ENCODE peak calls at places on chromosomes 12 and 14, in ten cellular contexts. One of them, this sample, is unnamed.

GRCh38 chr12:71024827-71025226 is 104.3 kb upstream of the PTPRR start:
- DNase-seq in GM23248: no peak
- DNase-seq in left lung: no peak
- DNase-seq in prostate gland: no peak
- DNase-seq in stomach: no peak
- DNase-seq in AG04450: no peak
- DNase-seq in PC-9: no peak
- DNase-seq in LNCaP clone FGC: no peak
- DNase-seq in A549: no peak
- DNase-seq in aorta: no peak
- DNase-seq in this sample: no peak

GRCh38 chr14:89325959-89326358 is 91.1 kb downstream of the FOXN3 start:
- DNase-seq in prostate gland: no peak
- DNase-seq in LNCaP clone FGC: no peak
- DNase-seq in aorta: no peak
- DNase-seq in stomach: no peak
- DNase-seq in GM23248: no peak
- DNase-seq in left lung: no peak
- DNase-seq in PC-9: no peak
- DNase-seq in A549: no peak
- DNase-seq in AG04450: no peak
- DNase-seq in this sample: no peak

GRCh38 chr12:47328831-47329545 is 249.2 kb upstream of the AMIGO2 start:
- DNase-seq in GM23248: peak
- DNase-seq in aorta: no peak
- DNase-seq in prostate gland: no peak
- DNase-seq in stomach: no peak
- DNase-seq in A549: no peak
- DNase-seq in PC-9: no peak
- DNase-seq in AG04450: peak
- DNase-seq in left lung: no peak
- DNase-seq in LNCaP clone FGC: no peak
- DNase-seq in this sample: peak

GRCh38 chr12:26400627-26401026 is 205.3 kb downstream of the SSPN start:
- DNase-seq in PC-9: no peak
- DNase-seq in A549: no peak
- DNase-seq in aorta: no peak
- DNase-seq in GM23248: no peak
- DNase-seq in LNCaP clone FGC: no peak
- DNase-seq in stomach: no peak
- DNase-seq in AG04450: no peak
- DNase-seq in prostate gland: no peak
- DNase-seq in left lung: no peak
- DNase-seq in this sample: no peak

GRCh38 chr12:795305-795704 is 42.9 kb downstream of the WNK1 start:
- DNase-seq in stomach: no peak
- DNase-seq in LNCaP clone FGC: no peak
- DNase-seq in AG04450: no peak
- DNase-seq in aorta: no peak
- DNase-seq in PC-9: no peak
- DNase-seq in prostate gland: no peak
- DNase-seq in GM23248: no peak
- DNase-seq in A549: no peak
- DNase-seq in left lung: no peak
- DNase-seq in this sample: no peak

GRCh38 chr14:88605594-88605993 is 42.8 kb downstream of the ZC3H14 start:
- DNase-seq in GM23248: peak
- DNase-seq in stomach: no peak
- DNase-seq in left lung: no peak
- DNase-seq in AG04450: no peak
- DNase-seq in aorta: no peak
- DNase-seq in prostate gland: no peak
- DNase-seq in A549: no peak
- DNase-seq in PC-9: no peak
- DNase-seq in LNCaP clone FGC: no peak
- DNase-seq in this sample: no peak

GRCh38 chr12:94157891-94158495 is 9.6 kb downstream of the PLXNC1 start:
- DNase-seq in A549: no peak
- DNase-seq in prostate gland: no peak
- DNase-seq in PC-9: no peak
- DNase-seq in GM23248: no peak
- DNase-seq in LNCaP clone FGC: no peak
- DNase-seq in left lung: no peak
- DNase-seq in stomach: no peak
- DNase-seq in aorta: no peak
- DNase-seq in AG04450: no peak
- DNase-seq in this sample: no peak

GRCh38 chr12:27751386-27752047 is 28.5 kb upstream of the KLHL42 start:
- DNase-seq in stomach: peak
- DNase-seq in prostate gland: peak
- DNase-seq in LNCaP clone FGC: peak
- DNase-seq in aorta: no peak
- DNase-seq in A549: peak
- DNase-seq in left lung: no peak
- DNase-seq in GM23248: no peak
- DNase-seq in PC-9: no peak
- DNase-seq in AG04450: no peak
- DNase-seq in this sample: no peak

GRCh38 chr12:46504494-46504893 is 131.9 kb upstream of the SLC38A2 start:
- DNase-seq in PC-9: no peak
- DNase-seq in stomach: no peak
- DNase-seq in AG04450: no peak
- DNase-seq in LNCaP clone FGC: no peak
- DNase-seq in aorta: no peak
- DNase-seq in GM23248: no peak
- DNase-seq in prostate gland: no peak
- DNase-seq in A549: no peak
- DNase-seq in left lung: no peak
- DNase-seq in this sample: no peak

GRCh38 chr14:62768753-62769152 is 276.5 kb downstream of the KCNH5 start:
- DNase-seq in stomach: no peak
- DNase-seq in aorta: no peak
- DNase-seq in AG04450: no peak
- DNase-seq in left lung: no peak
- DNase-seq in A549: no peak
- DNase-seq in LNCaP clone FGC: no peak
- DNase-seq in GM23248: no peak
- DNase-seq in prostate gland: no peak
- DNase-seq in PC-9: no peak
- DNase-seq in this sample: no peak

GRCh38 chr14:65213316-65213715 is 111.0 kb upstream of the MAX start:
- DNase-seq in A549: no peak
- DNase-seq in left lung: no peak
- DNase-seq in aorta: no peak
- DNase-seq in AG04450: no peak
- DNase-seq in PC-9: no peak
- DNase-seq in prostate gland: no peak
- DNase-seq in stomach: no peak
- DNase-seq in LNCaP clone FGC: no peak
- DNase-seq in GM23248: no peak
- DNase-seq in this sample: no peak

GRCh38 chr12:54658306-54659264 is 10.4 kb upstream of the DCD start:
- DNase-seq in PC-9: no peak
- DNase-seq in stomach: peak
- DNase-seq in prostate gland: no peak
- DNase-seq in GM23248: peak
- DNase-seq in aorta: no peak
- DNase-seq in LNCaP clone FGC: no peak
- DNase-seq in A549: peak
- DNase-seq in AG04450: no peak
- DNase-seq in left lung: no peak
- DNase-seq in this sample: no peak

GRCh38 chr12:130871286-130872178 is at the start of gene RAN:
- DNase-seq in aorta: peak
- DNase-seq in left lung: peak
- DNase-seq in stomach: peak
- DNase-seq in AG04450: peak
- DNase-seq in PC-9: peak
- DNase-seq in LNCaP clone FGC: peak
- DNase-seq in GM23248: peak
- DNase-seq in A549: peak
- DNase-seq in prostate gland: peak
- DNase-seq in this sample: peak
- H3K4me3 ChIP-seq in aorta: peak
- H3K4me3 ChIP-seq in left lung: peak
- H3K4me3 ChIP-seq in stomach: peak
- H3K4me3 ChIP-seq in AG04450: peak
- H3K4me3 ChIP-seq in PC-9: peak
- H3K4me3 ChIP-seq in LNCaP clone FGC: peak
- H3K4me3 ChIP-seq in GM23248: peak
- H3K4me3 ChIP-seq in A549: peak
- H3K4me3 ChIP-seq in prostate gland: peak
- H3K4me3 ChIP-seq in this sample: peak

GRCh38 chr12:18457362-18457761 is 196.0 kb downstream of the PIK3C2G start:
- DNase-seq in LNCaP clone FGC: no peak
- DNase-seq in prostate gland: no peak
- DNase-seq in left lung: no peak
- DNase-seq in AG04450: no peak
- DNase-seq in stomach: no peak
- DNase-seq in GM23248: no peak
- DNase-seq in aorta: no peak
- DNase-seq in PC-9: no peak
- DNase-seq in A549: no peak
- DNase-seq in this sample: no peak

GRCh38 chr12:18456344-18456743 is 195.0 kb downstream of the PIK3C2G start:
- DNase-seq in left lung: no peak
- DNase-seq in AG04450: no peak
- DNase-seq in PC-9: no peak
- DNase-seq in prostate gland: no peak
- DNase-seq in aorta: no peak
- DNase-seq in GM23248: no peak
- DNase-seq in A549: no peak
- DNase-seq in LNCaP clone FGC: no peak
- DNase-seq in stomach: no peak
- DNase-seq in this sample: no peak

GRCh38 chr12:18454330-18454729 is 193.0 kb downstream of the PIK3C2G start:
- DNase-seq in aorta: no peak
- DNase-seq in prostate gland: no peak
- DNase-seq in GM23248: no peak
- DNase-seq in LNCaP clone FGC: no peak
- DNase-seq in A549: no peak
- DNase-seq in AG04450: no peak
- DNase-seq in left lung: no peak
- DNase-seq in stomach: no peak
- DNase-seq in PC-9: no peak
- DNase-seq in this sample: no peak
- H3K4me3 ChIP-seq in aorta: no peak
- H3K4me3 ChIP-seq in prostate gland: no peak
- H3K4me3 ChIP-seq in GM23248: no peak
- H3K4me3 ChIP-seq in LNCaP clone FGC: no peak
- H3K4me3 ChIP-seq in A549: no peak
- H3K4me3 ChIP-seq in AG04450: no peak
- H3K4me3 ChIP-seq in left lung: no peak
- H3K4me3 ChIP-seq in stomach: no peak
- H3K4me3 ChIP-seq in PC-9: no peak
- H3K4me3 ChIP-seq in this sample: no peak

GRCh38 chr14:96478119-96478518 is 24.1 kb upstream of the PAPOLA start:
- DNase-seq in PC-9: no peak
- DNase-seq in stomach: no peak
- DNase-seq in LNCaP clone FGC: no peak
- DNase-seq in A549: no peak
- DNase-seq in GM23248: no peak
- DNase-seq in left lung: no peak
- DNase-seq in prostate gland: no peak
- DNase-seq in aorta: no peak
- DNase-seq in AG04450: no peak
- DNase-seq in this sample: no peak
- H3K4me3 ChIP-seq in PC-9: no peak
- H3K4me3 ChIP-seq in stomach: no peak
- H3K4me3 ChIP-seq in LNCaP clone FGC: no peak
- H3K4me3 ChIP-seq in A549: no peak
- H3K4me3 ChIP-seq in GM23248: no peak
- H3K4me3 ChIP-seq in left lung: no peak
- H3K4me3 ChIP-seq in prostate gland: no peak
- H3K4me3 ChIP-seq in aorta: no peak
- H3K4me3 ChIP-seq in AG04450: no peak
- H3K4me3 ChIP-seq in this sample: no peak

GRCh38 chr12:5432011-5432400 is at the start of gene NTF3:
- DNase-seq in A549: no peak
- DNase-seq in prostate gland: peak
- DNase-seq in GM23248: peak
- DNase-seq in AG04450: peak
- DNase-seq in PC-9: no peak
- DNase-seq in aorta: peak
- DNase-seq in LNCaP clone FGC: peak
- DNase-seq in left lung: no peak
- DNase-seq in stomach: no peak
- DNase-seq in this sample: peak

GRCh38 chr12:5430639-5431603 is 987 bp upstream of the NTF3 start:
- DNase-seq in PC-9: no peak
- DNase-seq in stomach: no peak
- DNase-seq in aorta: peak
- DNase-seq in AG04450: no peak
- DNase-seq in GM23248: peak
- DNase-seq in prostate gland: no peak
- DNase-seq in LNCaP clone FGC: no peak
- DNase-seq in A549: no peak
- DNase-seq in left lung: no peak
- DNase-seq in this sample: no peak

GRCh38 chr12:5433081-5433839 is 1.4 kb downstream of the NTF3 start:
- DNase-seq in left lung: no peak
- DNase-seq in aorta: no peak
- DNase-seq in AG04450: no peak
- DNase-seq in prostate gland: no peak
- DNase-seq in PC-9: no peak
- DNase-seq in LNCaP clone FGC: no peak
- DNase-seq in stomach: no peak
- DNase-seq in A549: no peak
- DNase-seq in GM23248: peak
- DNase-seq in this sample: no peak

GRCh38 chr12:5428332-5429221 is 3.3 kb upstream of the NTF3 start:
- DNase-seq in PC-9: no peak
- DNase-seq in left lung: no peak
- DNase-seq in prostate gland: no peak
- DNase-seq in A549: no peak
- DNase-seq in LNCaP clone FGC: no peak
- DNase-seq in aorta: no peak
- DNase-seq in GM23248: peak
- DNase-seq in stomach: no peak
- DNase-seq in AG04450: no peak
- DNase-seq in this sample: no peak

DNA sequence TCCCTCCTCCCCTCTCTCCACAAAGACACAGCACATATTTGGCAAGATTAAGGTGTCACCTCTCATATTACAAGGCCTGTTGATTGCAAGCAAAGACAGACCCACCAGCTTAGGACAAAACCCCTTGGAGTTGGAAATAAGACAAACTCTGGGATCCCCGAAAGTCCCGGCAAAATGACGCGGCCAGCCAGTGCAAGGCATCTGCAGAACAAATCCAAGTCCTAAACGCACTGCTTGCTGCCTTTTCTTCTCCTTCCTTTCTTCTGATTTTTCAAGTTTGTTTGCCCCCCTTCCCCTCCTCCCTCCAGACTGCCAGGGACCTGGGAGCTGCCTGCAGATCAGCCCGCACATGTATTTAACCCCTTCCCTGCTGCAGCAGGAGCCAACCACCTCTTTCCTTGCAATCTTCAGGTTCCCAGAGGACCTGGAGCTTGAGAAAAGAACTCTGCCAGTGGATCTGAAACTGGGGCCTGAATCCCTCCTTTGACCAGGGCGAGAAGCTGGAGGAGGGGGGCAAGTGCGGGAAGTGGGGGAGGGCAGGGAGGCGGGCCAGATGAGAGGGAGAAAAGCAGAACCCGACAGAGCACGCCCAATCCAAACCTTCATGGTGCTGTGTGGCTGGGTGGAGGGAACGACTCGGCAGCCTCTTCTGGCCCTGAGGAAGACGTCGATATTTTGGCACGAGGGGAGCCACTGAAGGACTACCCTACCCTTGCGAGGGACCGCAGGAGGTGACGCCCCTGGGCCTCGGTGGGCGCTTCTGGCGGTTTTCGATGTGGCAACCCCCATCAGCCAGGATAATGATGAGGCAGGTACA is 2.0 kb upstream of the NTF3 start:
- DNase-seq in AG04450: no peak
- DNase-seq in left lung: no peak
- DNase-seq in stomach: no peak
- DNase-seq in GM23248: no peak
- DNase-seq in PC-9: no peak
- DNase-seq in A549: no peak
- DNase-seq in LNCaP clone FGC: no peak
- DNase-seq in prostate gland: no peak
- DNase-seq in aorta: no peak
- DNase-seq in this sample: no peak
- H3K4me3 ChIP-seq in AG04450: peak
- H3K4me3 ChIP-seq in left lung: no peak
- H3K4me3 ChIP-seq in stomach: no peak
- H3K4me3 ChIP-seq in GM23248: no peak
- H3K4me3 ChIP-seq in PC-9: no peak
- H3K4me3 ChIP-seq in A549: no peak
- H3K4me3 ChIP-seq in LNCaP clone FGC: no peak
- H3K4me3 ChIP-seq in prostate gland: no peak
- H3K4me3 ChIP-seq in aorta: no peak
- H3K4me3 ChIP-seq in this sample: no peak